ENCODE peak calls at places on chromosomes 2 and 18, in five cellular contexts. One of them, this sample, is unnamed.

GRCh38 chr2:28729698-28730097 is 21.9 kb upstream of the PPP1CB start:
- DNase-seq in epithelial cell of proximal tubule: no peak
- DNase-seq in upper lobe of left lung: no peak
- DNase-seq in upper lobe of right lung: no peak
- DNase-seq in A549: no peak
- DNase-seq in this sample: no peak

GRCh38 chr2:223545830-223546229 is 56.3 kb downstream of the SCG2 start:
- DNase-seq in epithelial cell of proximal tubule: no peak
- DNase-seq in upper lobe of left lung: no peak
- DNase-seq in upper lobe of right lung: no peak
- DNase-seq in A549: no peak
- DNase-seq in this sample: no peak

GRCh38 chr18:7158201-7158600 is 40.6 kb upstream of the LAMA1 start:
- DNase-seq in epithelial cell of proximal tubule: no peak
- DNase-seq in upper lobe of left lung: no peak
- DNase-seq in upper lobe of right lung: no peak
- DNase-seq in A549: no peak
- DNase-seq in this sample: no peak

GRCh38 chr2:167249197-167249596 is 360.9 kb downstream of the XIRP2 start:
- DNase-seq in epithelial cell of proximal tubule: no peak
- DNase-seq in upper lobe of left lung: no peak
- DNase-seq in upper lobe of right lung: no peak
- DNase-seq in A549: no peak
- DNase-seq in this sample: no peak

GRCh38 chr2:179460101-179460500 is 195.5 kb upstream of the SESTD1 start:
- DNase-seq in epithelial cell of proximal tubule: no peak
- DNase-seq in upper lobe of left lung: no peak
- DNase-seq in upper lobe of right lung: no peak
- DNase-seq in A549: peak
- DNase-seq in this sample: no peak

GRCh38 chr18:50697509-50697908 is 122.3 kb downstream of the MRO start:
- DNase-seq in epithelial cell of proximal tubule: no peak
- DNase-seq in upper lobe of left lung: no peak
- DNase-seq in upper lobe of right lung: no peak
- DNase-seq in A549: no peak
- DNase-seq in this sample: no peak

GRCh38 chr2:143603035-143603616 is 473.9 kb downstream of the ARHGAP15 start:
- DNase-seq in epithelial cell of proximal tubule: no peak
- DNase-seq in upper lobe of left lung: no peak
- DNase-seq in upper lobe of right lung: no peak
- DNase-seq in A549: no peak
- DNase-seq in this sample: no peak

GRCh38 chr2:127475788-127476187 is 50.5 kb downstream of the IWS1 start:
- DNase-seq in epithelial cell of proximal tubule: no peak
- DNase-seq in upper lobe of left lung: no peak
- DNase-seq in upper lobe of right lung: no peak
- DNase-seq in A549: no peak
- DNase-seq in this sample: no peak

GRCh38 chr18:44855681-44856080 is 175.0 kb downstream of the SETBP1 start:
- DNase-seq in epithelial cell of proximal tubule: no peak
- DNase-seq in upper lobe of left lung: no peak
- DNase-seq in upper lobe of right lung: no peak
- DNase-seq in A549: no peak
- DNase-seq in this sample: no peak

GRCh38 chr18:51030537-51031258 is 685 bp downstream of the SMAD4 start:
- DNase-seq in epithelial cell of proximal tubule: no peak
- DNase-seq in upper lobe of left lung: peak
- DNase-seq in upper lobe of right lung: peak
- DNase-seq in A549: peak
- DNase-seq in this sample: peak

DNA sequence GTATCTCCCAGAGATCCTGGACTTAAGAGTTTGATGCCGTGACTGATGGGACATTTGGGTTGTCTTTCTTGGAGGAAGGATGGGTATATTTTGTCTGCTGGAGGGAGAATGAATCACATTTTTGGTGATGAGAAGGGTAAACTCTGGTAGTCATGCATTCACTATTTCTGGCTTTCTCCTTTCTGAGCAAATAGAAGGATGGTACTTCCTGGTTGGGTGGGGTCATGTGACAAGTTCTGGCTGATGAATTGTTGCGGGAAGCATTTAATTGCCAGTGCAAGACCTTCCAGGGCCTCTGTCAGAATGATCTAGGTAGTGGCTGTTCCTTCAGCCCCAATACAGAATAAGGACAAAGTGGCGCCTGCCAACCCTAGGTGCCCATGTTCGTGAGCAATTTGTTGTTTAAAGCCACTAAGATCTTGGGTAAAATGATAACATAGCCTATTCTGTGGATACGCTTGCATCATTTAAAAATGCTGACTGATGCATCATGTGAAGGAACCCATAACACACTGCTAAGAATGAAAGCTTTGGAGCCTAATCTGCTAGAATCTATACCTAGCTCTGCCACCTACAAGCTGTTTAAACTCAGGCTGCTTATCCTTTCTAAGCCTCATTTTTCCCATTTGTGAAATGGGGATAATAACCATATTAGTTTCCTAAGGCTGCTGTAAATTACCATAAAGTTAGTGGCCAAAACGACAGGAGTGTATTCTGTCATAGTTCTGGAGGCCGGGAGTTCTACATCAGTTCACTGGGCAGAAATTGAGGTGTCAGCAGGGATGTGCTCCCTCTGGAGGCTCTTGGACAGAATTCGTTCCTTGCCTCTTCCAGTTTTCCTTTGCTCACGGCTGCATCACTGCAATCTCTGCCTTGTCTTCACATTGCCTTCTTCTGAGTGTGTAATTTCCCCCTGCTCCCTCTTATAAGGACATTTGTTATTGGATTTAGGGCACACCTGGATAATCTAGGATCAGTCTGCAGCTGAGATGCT is 281.3 kb downstream of the AGPS start:
- DNase-seq in epithelial cell of proximal tubule: no peak
- DNase-seq in upper lobe of left lung: no peak
- DNase-seq in upper lobe of right lung: no peak
- DNase-seq in A549: peak
- DNase-seq in this sample: no peak
- TF ChIP-seq CTCF in epithelial cell of proximal tubule: peak
- TF ChIP-seq CTCF in upper lobe of left lung: no peak
- TF ChIP-seq CTCF in upper lobe of right lung: no peak
- TF ChIP-seq CTCF in A549: no peak
- TF ChIP-seq CTCF in this sample: no peak

DNA sequence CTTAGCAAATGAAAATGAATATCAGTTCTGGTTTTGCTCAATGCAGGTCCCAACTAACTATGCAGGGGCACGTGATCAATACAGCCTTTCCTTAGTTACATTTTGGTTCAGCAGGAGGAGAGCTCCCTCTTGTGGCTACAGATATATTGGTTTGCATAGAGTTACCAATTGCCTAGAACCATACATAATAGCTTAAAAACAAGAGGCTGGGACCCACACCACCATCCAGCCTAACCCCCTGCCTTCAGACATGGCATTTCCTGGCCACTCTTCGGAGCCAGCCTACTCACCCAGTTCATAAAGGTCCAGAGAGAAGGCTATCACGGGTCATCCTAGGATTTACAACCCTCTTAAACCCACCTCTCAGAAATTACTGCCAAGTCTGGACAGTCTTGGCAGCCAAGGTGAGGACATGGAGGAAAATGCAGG is 10.5 kb downstream of the CCDC93 start:
- DNase-seq in epithelial cell of proximal tubule: peak
- DNase-seq in upper lobe of left lung: peak
- DNase-seq in upper lobe of right lung: no peak
- DNase-seq in A549: peak
- DNase-seq in this sample: peak
- TF ChIP-seq CTCF in epithelial cell of proximal tubule: peak
- TF ChIP-seq CTCF in upper lobe of left lung: peak
- TF ChIP-seq CTCF in upper lobe of right lung: peak
- TF ChIP-seq CTCF in A549: peak
- TF ChIP-seq CTCF in this sample: peak

GRCh38 chr2:173963817-173964564 is 1.2 kb downstream of the SP3 start:
- DNase-seq in epithelial cell of proximal tubule: no peak
- DNase-seq in upper lobe of left lung: peak
- DNase-seq in upper lobe of right lung: peak
- DNase-seq in A549: peak
- DNase-seq in this sample: peak

GRCh38 chr2:173966274-173967098 is 1.3 kb upstream of the SP3 start:
- DNase-seq in epithelial cell of proximal tubule: no peak
- DNase-seq in upper lobe of left lung: no peak
- DNase-seq in upper lobe of right lung: no peak
- DNase-seq in A549: peak
- DNase-seq in this sample: no peak

GRCh38 chr2:173963323-173963816 is 1.8 kb downstream of the SP3 start:
- DNase-seq in epithelial cell of proximal tubule: no peak
- DNase-seq in upper lobe of left lung: no peak
- DNase-seq in upper lobe of right lung: no peak
- DNase-seq in A549: peak
- DNase-seq in this sample: no peak

GRCh38 chr2:173964565-173965371 is 405 bp downstream of the SP3 start:
- DNase-seq in epithelial cell of proximal tubule: no peak
- DNase-seq in upper lobe of left lung: peak
- DNase-seq in upper lobe of right lung: peak
- DNase-seq in A549: peak
- DNase-seq in this sample: peak

GRCh38 chr2:173965372-173966025 is at the start of gene SP3:
- DNase-seq in epithelial cell of proximal tubule: peak
- DNase-seq in upper lobe of left lung: peak
- DNase-seq in upper lobe of right lung: peak
- DNase-seq in A549: peak
- DNase-seq in this sample: peak
- TF ChIP-seq CTCF in epithelial cell of proximal tubule: no peak
- TF ChIP-seq CTCF in upper lobe of left lung: peak
- TF ChIP-seq CTCF in upper lobe of right lung: no peak
- TF ChIP-seq CTCF in A549: no peak
- TF ChIP-seq CTCF in this sample: no peak

GRCh38 chr18:76255070-76255683 is 239.9 kb downstream of the ZNF516 start:
- DNase-seq in epithelial cell of proximal tubule: no peak
- DNase-seq in upper lobe of left lung: no peak
- DNase-seq in upper lobe of right lung: no peak
- DNase-seq in A549: no peak
- DNase-seq in this sample: no peak

GRCh38 chr18:76252880-76253279 is 242.2 kb downstream of the ZNF516 start:
- DNase-seq in epithelial cell of proximal tubule: no peak
- DNase-seq in upper lobe of left lung: no peak
- DNase-seq in upper lobe of right lung: no peak
- DNase-seq in A549: peak
- DNase-seq in this sample: no peak

GRCh38 chr18:76256897-76257500 is 238.0 kb downstream of the ZNF516 start:
- DNase-seq in epithelial cell of proximal tubule: peak
- DNase-seq in upper lobe of left lung: no peak
- DNase-seq in upper lobe of right lung: no peak
- DNase-seq in A549: peak
- DNase-seq in this sample: no peak

GRCh38 chr18:76246579-76246978 is 248.5 kb downstream of the ZNF516 start:
- DNase-seq in epithelial cell of proximal tubule: no peak
- DNase-seq in upper lobe of left lung: no peak
- DNase-seq in upper lobe of right lung: no peak
- DNase-seq in A549: no peak
- DNase-seq in this sample: no peak

DNA sequence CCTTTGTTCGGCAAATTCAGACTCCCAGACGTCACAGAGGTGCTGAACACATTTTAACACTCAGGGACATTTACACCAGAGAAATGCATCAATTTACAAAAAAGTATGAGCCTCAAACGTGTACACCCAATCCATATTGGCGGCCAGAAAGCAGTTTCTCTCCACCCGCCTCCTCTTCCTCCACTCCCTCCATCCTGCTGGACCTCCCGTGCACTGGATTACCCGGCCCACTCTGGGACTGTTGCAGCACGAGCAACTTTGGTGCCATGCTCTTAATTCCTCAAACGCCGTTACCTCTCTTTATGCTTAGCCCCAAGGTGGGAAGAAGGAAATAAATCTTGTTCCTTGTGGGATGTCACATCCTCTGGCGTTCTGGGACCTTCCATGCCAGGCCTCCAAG is 243.4 kb downstream of the ZNF516 start:
- DNase-seq in epithelial cell of proximal tubule: no peak
- DNase-seq in upper lobe of left lung: no peak
- DNase-seq in upper lobe of right lung: no peak
- DNase-seq in A549: no peak
- DNase-seq in this sample: no peak
- TF ChIP-seq CTCF in epithelial cell of proximal tubule: no peak
- TF ChIP-seq CTCF in upper lobe of left lung: no peak
- TF ChIP-seq CTCF in upper lobe of right lung: no peak
- TF ChIP-seq CTCF in A549: no peak
- TF ChIP-seq CTCF in this sample: no peak

GRCh38 chr18:24130494-24130893 is 8.4 kb upstream of the CABYR start:
- DNase-seq in epithelial cell of proximal tubule: no peak
- DNase-seq in upper lobe of left lung: no peak
- DNase-seq in upper lobe of right lung: no peak
- DNase-seq in A549: no peak
- DNase-seq in this sample: no peak

GRCh38 chr18:24127735-24128134 is 11.1 kb upstream of the CABYR start:
- DNase-seq in epithelial cell of proximal tubule: no peak
- DNase-seq in upper lobe of left lung: no peak
- DNase-seq in upper lobe of right lung: no peak
- DNase-seq in A549: no peak
- DNase-seq in this sample: no peak

GRCh38 chr18:24126155-24126947 is 12.5 kb upstream of the CABYR start:
- DNase-seq in epithelial cell of proximal tubule: no peak
- DNase-seq in upper lobe of left lung: peak
- DNase-seq in upper lobe of right lung: no peak
- DNase-seq in A549: no peak
- DNase-seq in this sample: no peak

GRCh38 chr18:24128700-24129099 is 10.2 kb upstream of the CABYR start:
- DNase-seq in epithelial cell of proximal tubule: no peak
- DNase-seq in upper lobe of left lung: no peak
- DNase-seq in upper lobe of right lung: no peak
- DNase-seq in A549: no peak
- DNase-seq in this sample: no peak
- TF ChIP-seq CTCF in epithelial cell of proximal tubule: no peak
- TF ChIP-seq CTCF in upper lobe of left lung: no peak
- TF ChIP-seq CTCF in upper lobe of right lung: no peak
- TF ChIP-seq CTCF in A549: no peak
- TF ChIP-seq CTCF in this sample: no peak

GRCh38 chr2:64145119-64145518 is 899 bp upstream of the PELI1 start:
- DNase-seq in epithelial cell of proximal tubule: no peak
- DNase-seq in upper lobe of left lung: no peak
- DNase-seq in upper lobe of right lung: no peak
- DNase-seq in A549: no peak
- DNase-seq in this sample: no peak
- TF ChIP-seq CTCF in epithelial cell of proximal tubule: no peak
- TF ChIP-seq CTCF in upper lobe of left lung: no peak
- TF ChIP-seq CTCF in upper lobe of right lung: no peak
- TF ChIP-seq CTCF in A549: no peak
- TF ChIP-seq CTCF in this sample: no peak